ENCODE peak calls at places on chromosome 1, in four cellular contexts. J is progenitor cell of endocrine pancreas; N is activated T-helper 1 cell treated with anti-CD3 and anti-CD28 coated beads, Interleukin-12 subunit alpha, Interleukin-12 subunit beta, Interleukin-2, Interleukin-4 antibody, amounts not matched to agents 30 ng/mL and 10 ng/mL and 1 ng/mL, durations not matched to agents 14 hours and 24 hours and 36 hours; A is coronary artery. T is an unnamed sample.

GRCh38 chr1:203117611-203118575 is 9.6 kb upstream of the ADORA1 start:
- DNase-seq in J (peak), N (no peak), A (no peak), T (peak)

GRCh38 chr1:71236503-71236902 is 155.7 kb upstream of the ZRANB2 start:
- DNase-seq in J (no peak), N (no peak), A (no peak), T (no peak)

GRCh38 chr1:49864597-49864996 is 159.2 kb downstream of the AGBL4 start:
- DNase-seq in J (no peak), N (no peak), A (no peak), T (no peak)

GRCh38 chr1:51600954-51601353 is 15.9 kb upstream of the OSBPL9 start:
- DNase-seq in J (no peak), N (no peak), A (no peak), T (no peak)

GRCh38 chr1:33072707-33073106 is 8.2 kb upstream of the AZIN2 start:
- DNase-seq in J (no peak), N (no peak), A (no peak), T (no peak)

GRCh38 chr1:203692565-203693470 is 66.2 kb downstream of the ATP2B4 start:
- DNase-seq in J (no peak), N (no peak), A (peak), T (peak)

GRCh38 chr1:220788900-220789299 is 2.2 kb downstream of the MTARC1 start:
- DNase-seq in J (no peak), N (no peak), A (no peak), T (no peak)

GRCh38 chr1:44072204-44072603 is 40.9 kb upstream of the SLC6A9 start:
- DNase-seq in J (no peak), N (no peak), A (no peak), T (peak)

GRCh38 chr1:154330669-154331068 is 5.3 kb downstream of the ATP8B2 start:
- DNase-seq in J (no peak), N (no peak), A (no peak), T (no peak)

GRCh38 chr1:35406103-35406502 is 137.6 kb downstream of the ZMYM4 start:
- DNase-seq in J (no peak), N (no peak), A (no peak), T (peak)

GRCh38 chr1:179976970-179977651 is 22.5 kb downstream of the CEP350 start:
- DNase-seq in J (no peak), N (no peak), A (no peak), T (no peak)

GRCh38 chr1:160261526-160261877 is 847 bp downstream of the DCAF8 start:
- DNase-seq in J (no peak), N (peak), A (no peak), T (peak)

GRCh38 chr1:4653796-4654715 is at the start of gene AJAP1:
- DNase-seq in J (no peak), N (no peak), A (no peak), T (no peak)

GRCh38 chr1:65319141-65319540 is 9.8 kb downstream of the DNAJC6 start:
- DNase-seq in J (no peak), N (no peak), A (no peak), T (no peak)

GRCh38 chr1:186479162-186479561 is 18.2 kb upstream of the PDC start:
- DNase-seq in J (no peak), N (no peak), A (no peak), T (no peak)

GRCh38 chr1:9181990-9182783 is 52.4 kb upstream of the H6PD start:
- DNase-seq in J (peak), N (peak), A (no peak), T (no peak)

GRCh38 chr1:30271401-30272287 is 451.7 kb downstream of the MATN1 start:
- DNase-seq in J (no peak), N (no peak), A (peak), T (no peak)

GRCh38 chr1:162696286-162696862 is 64.1 kb downstream of the DDR2 start:
- DNase-seq in J (peak), N (no peak), A (peak), T (peak)

GRCh38 chr1:241810769-241811402 is 37.1 kb upstream of the EXO1 start:
- DNase-seq in J (no peak), N (no peak), A (no peak), T (no peak)

T was measured in IMR-90.